ENCODE peak calls at places on chromosomes 13 and 19, in ten cellular contexts. One of them, this sample, is unnamed.

GRCh38 chr13:93230466-93230865 is 3.9 kb downstream of the GPC6 start:
- DNase-seq in fibroblast of the aortic adventitia: peak
- DNase-seq in NCI-H1930: no peak
- DNase-seq in endothelial cell: no peak
- DNase-seq in IMR-90: peak
- DNase-seq in fibroblast of mammary gland: peak
- DNase-seq in activated T-helper 2 cell treated with anti-CD3 and anti-CD28 coated beads, Interferon-gamma antibody, Interleukin-2, Interleukin-4, amounts not matched to agents 10 μg/mL and 5 μg/mL and 100 μg/mL, durations not matched to agents 14 hours and 24 hours and 36 hours: no peak
- DNase-seq in activated naive CD4-positive, alpha-beta T cell treated with anti-CD3 and anti-CD28 coated beads for 36 hours: no peak
- DNase-seq in hepatocyte: peak
- DNase-seq in stimulated activated CD4-positive, alpha-beta T cell treated with anti-CD3 and anti-CD28 coated beads, TNF-alpha, amount 100 ng/mL, for 48 hours: no peak
- DNase-seq in this sample: no peak

GRCh38 chr19:51365211-51366049 is 758 bp downstream of the ETFB start:
- DNase-seq in fibroblast of the aortic adventitia: peak
- DNase-seq in NCI-H1930: no peak
- DNase-seq in endothelial cell: no peak
- DNase-seq in IMR-90: peak
- DNase-seq in fibroblast of mammary gland: peak
- DNase-seq in activated T-helper 2 cell treated with anti-CD3 and anti-CD28 coated beads, Interferon-gamma antibody, Interleukin-2, Interleukin-4, amounts not matched to agents 10 μg/mL and 5 μg/mL and 100 μg/mL, durations not matched to agents 14 hours and 24 hours and 36 hours: no peak
- DNase-seq in activated naive CD4-positive, alpha-beta T cell treated with anti-CD3 and anti-CD28 coated beads for 36 hours: peak
- DNase-seq in hepatocyte: peak
- DNase-seq in stimulated activated CD4-positive, alpha-beta T cell treated with anti-CD3 and anti-CD28 coated beads, TNF-alpha, amount 100 ng/mL, for 48 hours: no peak
- DNase-seq in this sample: no peak

GRCh38 chr13:26946675-26947342 is 186.2 kb upstream of the GPR12 start:
- DNase-seq in fibroblast of the aortic adventitia: peak
- DNase-seq in NCI-H1930: peak
- DNase-seq in endothelial cell: no peak
- DNase-seq in IMR-90: peak
- DNase-seq in fibroblast of mammary gland: peak
- DNase-seq in activated T-helper 2 cell treated with anti-CD3 and anti-CD28 coated beads, Interferon-gamma antibody, Interleukin-2, Interleukin-4, amounts not matched to agents 10 μg/mL and 5 μg/mL and 100 μg/mL, durations not matched to agents 14 hours and 24 hours and 36 hours: no peak
- DNase-seq in activated naive CD4-positive, alpha-beta T cell treated with anti-CD3 and anti-CD28 coated beads for 36 hours: no peak
- DNase-seq in hepatocyte: peak
- DNase-seq in stimulated activated CD4-positive, alpha-beta T cell treated with anti-CD3 and anti-CD28 coated beads, TNF-alpha, amount 100 ng/mL, for 48 hours: no peak
- DNase-seq in this sample: peak

GRCh38 chr13:40446365-40446764 is 220.1 kb downstream of the FOXO1 start:
- DNase-seq in fibroblast of the aortic adventitia: peak
- DNase-seq in NCI-H1930: no peak
- DNase-seq in endothelial cell: no peak
- DNase-seq in IMR-90: no peak
- DNase-seq in fibroblast of mammary gland: peak
- DNase-seq in activated T-helper 2 cell treated with anti-CD3 and anti-CD28 coated beads, Interferon-gamma antibody, Interleukin-2, Interleukin-4, amounts not matched to agents 10 μg/mL and 5 μg/mL and 100 μg/mL, durations not matched to agents 14 hours and 24 hours and 36 hours: no peak
- DNase-seq in activated naive CD4-positive, alpha-beta T cell treated with anti-CD3 and anti-CD28 coated beads for 36 hours: no peak
- DNase-seq in hepatocyte: no peak
- DNase-seq in stimulated activated CD4-positive, alpha-beta T cell treated with anti-CD3 and anti-CD28 coated beads, TNF-alpha, amount 100 ng/mL, for 48 hours: no peak
- DNase-seq in this sample: no peak

GRCh38 chr13:87331178-87331577 is 340.0 kb upstream of the SLITRK5 start:
- DNase-seq in fibroblast of the aortic adventitia: no peak
- DNase-seq in NCI-H1930: no peak
- DNase-seq in endothelial cell: no peak
- DNase-seq in IMR-90: no peak
- DNase-seq in fibroblast of mammary gland: no peak
- DNase-seq in activated T-helper 2 cell treated with anti-CD3 and anti-CD28 coated beads, Interferon-gamma antibody, Interleukin-2, Interleukin-4, amounts not matched to agents 10 μg/mL and 5 μg/mL and 100 μg/mL, durations not matched to agents 14 hours and 24 hours and 36 hours: no peak
- DNase-seq in activated naive CD4-positive, alpha-beta T cell treated with anti-CD3 and anti-CD28 coated beads for 36 hours: no peak
- DNase-seq in hepatocyte: peak
- DNase-seq in stimulated activated CD4-positive, alpha-beta T cell treated with anti-CD3 and anti-CD28 coated beads, TNF-alpha, amount 100 ng/mL, for 48 hours: no peak
- DNase-seq in this sample: no peak

GRCh38 chr19:48368942-48369341 is 4.8 kb downstream of the SYNGR4 start:
- DNase-seq in fibroblast of the aortic adventitia: no peak
- DNase-seq in NCI-H1930: no peak
- DNase-seq in endothelial cell: no peak
- DNase-seq in IMR-90: no peak
- DNase-seq in fibroblast of mammary gland: no peak
- DNase-seq in activated T-helper 2 cell treated with anti-CD3 and anti-CD28 coated beads, Interferon-gamma antibody, Interleukin-2, Interleukin-4, amounts not matched to agents 10 μg/mL and 5 μg/mL and 100 μg/mL, durations not matched to agents 14 hours and 24 hours and 36 hours: no peak
- DNase-seq in activated naive CD4-positive, alpha-beta T cell treated with anti-CD3 and anti-CD28 coated beads for 36 hours: no peak
- DNase-seq in hepatocyte: no peak
- DNase-seq in stimulated activated CD4-positive, alpha-beta T cell treated with anti-CD3 and anti-CD28 coated beads, TNF-alpha, amount 100 ng/mL, for 48 hours: no peak
- DNase-seq in this sample: no peak

GRCh38 chr13:33775339-33776108 is 42.4 kb upstream of the RFC3 start:
- DNase-seq in fibroblast of the aortic adventitia: no peak
- DNase-seq in NCI-H1930: no peak
- DNase-seq in endothelial cell: no peak
- DNase-seq in IMR-90: no peak
- DNase-seq in fibroblast of mammary gland: no peak
- DNase-seq in activated T-helper 2 cell treated with anti-CD3 and anti-CD28 coated beads, Interferon-gamma antibody, Interleukin-2, Interleukin-4, amounts not matched to agents 10 μg/mL and 5 μg/mL and 100 μg/mL, durations not matched to agents 14 hours and 24 hours and 36 hours: no peak
- DNase-seq in activated naive CD4-positive, alpha-beta T cell treated with anti-CD3 and anti-CD28 coated beads for 36 hours: no peak
- DNase-seq in hepatocyte: no peak
- DNase-seq in stimulated activated CD4-positive, alpha-beta T cell treated with anti-CD3 and anti-CD28 coated beads, TNF-alpha, amount 100 ng/mL, for 48 hours: no peak
- DNase-seq in this sample: no peak

GRCh38 chr19:53091855-53092254 is 11.4 kb downstream of the ZNF160 start:
- DNase-seq in fibroblast of the aortic adventitia: no peak
- DNase-seq in NCI-H1930: no peak
- DNase-seq in endothelial cell: no peak
- DNase-seq in IMR-90: no peak
- DNase-seq in fibroblast of mammary gland: no peak
- DNase-seq in activated T-helper 2 cell treated with anti-CD3 and anti-CD28 coated beads, Interferon-gamma antibody, Interleukin-2, Interleukin-4, amounts not matched to agents 10 μg/mL and 5 μg/mL and 100 μg/mL, durations not matched to agents 14 hours and 24 hours and 36 hours: no peak
- DNase-seq in activated naive CD4-positive, alpha-beta T cell treated with anti-CD3 and anti-CD28 coated beads for 36 hours: no peak
- DNase-seq in hepatocyte: no peak
- DNase-seq in stimulated activated CD4-positive, alpha-beta T cell treated with anti-CD3 and anti-CD28 coated beads, TNF-alpha, amount 100 ng/mL, for 48 hours: no peak
- DNase-seq in this sample: no peak

GRCh38 chr19:5222821-5223321 is 117.7 kb downstream of the PTPRS start:
- DNase-seq in fibroblast of the aortic adventitia: no peak
- DNase-seq in NCI-H1930: no peak
- DNase-seq in endothelial cell: no peak
- DNase-seq in IMR-90: no peak
- DNase-seq in fibroblast of mammary gland: no peak
- DNase-seq in activated T-helper 2 cell treated with anti-CD3 and anti-CD28 coated beads, Interferon-gamma antibody, Interleukin-2, Interleukin-4, amounts not matched to agents 10 μg/mL and 5 μg/mL and 100 μg/mL, durations not matched to agents 14 hours and 24 hours and 36 hours: no peak
- DNase-seq in activated naive CD4-positive, alpha-beta T cell treated with anti-CD3 and anti-CD28 coated beads for 36 hours: no peak
- DNase-seq in hepatocyte: no peak
- DNase-seq in stimulated activated CD4-positive, alpha-beta T cell treated with anti-CD3 and anti-CD28 coated beads, TNF-alpha, amount 100 ng/mL, for 48 hours: no peak
- DNase-seq in this sample: no peak

GRCh38 chr13:90547272-90547790 is 800.2 kb upstream of the MIR17HG start:
- DNase-seq in fibroblast of the aortic adventitia: no peak
- DNase-seq in NCI-H1930: no peak
- DNase-seq in endothelial cell: no peak
- DNase-seq in IMR-90: no peak
- DNase-seq in fibroblast of mammary gland: no peak
- DNase-seq in activated T-helper 2 cell treated with anti-CD3 and anti-CD28 coated beads, Interferon-gamma antibody, Interleukin-2, Interleukin-4, amounts not matched to agents 10 μg/mL and 5 μg/mL and 100 μg/mL, durations not matched to agents 14 hours and 24 hours and 36 hours: no peak
- DNase-seq in activated naive CD4-positive, alpha-beta T cell treated with anti-CD3 and anti-CD28 coated beads for 36 hours: no peak
- DNase-seq in hepatocyte: no peak
- DNase-seq in stimulated activated CD4-positive, alpha-beta T cell treated with anti-CD3 and anti-CD28 coated beads, TNF-alpha, amount 100 ng/mL, for 48 hours: no peak
- DNase-seq in this sample: no peak